ENCODE peak calls at places on chromosomes 13 and 19, in six cellular contexts. N is cardiac muscle cell, A is astrocyte of the spinal cord, W is cardiac fibroblast, Q is heart right ventricle, R is lower lobe of right lung. V is an unnamed sample.

GRCh38 chr13:41025518-41025917 is 6.4 kb upstream of the ELF1 start:
- DNase-seq in W (no peak), A (no peak), Q (no peak), R (no peak), N (no peak), V (no peak)

GRCh38 chr19:55206664-55207500 is 2.4 kb downstream of the PTPRH start:
- DNase-seq in N (peak), R (peak), A (peak), Q (peak), W (peak), V (peak)

GRCh38 chr19:887072-887471 is 5.9 kb downstream of the MED16 start:
- DNase-seq in N (peak), Q (no peak), R (no peak), W (peak), A (peak), V (no peak)

GRCh38 chr13:65314008-65314407 is 1916.1 kb downstream of the PCDH9 start:
- DNase-seq in N (no peak), A (no peak), Q (no peak), R (no peak), W (no peak), V (no peak)

GRCh38 chr19:19860756-19861390 is 4.8 kb upstream of the ZNF253 start:
- DNase-seq in R (no peak), Q (peak), N (peak), W (no peak), A (no peak), V (peak)

GRCh38 chr13:105144936-105145335 is 1390.5 kb downstream of the EFNB2 start:
- DNase-seq in Q (no peak), W (no peak), A (no peak), R (no peak), N (no peak), V (no peak)

GRCh38 chr13:95601216-95601615 is 43.3 kb downstream of the DZIP1 start:
- DNase-seq in N (no peak), W (no peak), Q (no peak), R (no peak), A (no peak), V (no peak)

GRCh38 chr19:11463391-11463790 is 17.5 kb downstream of the ELAVL3 start:
- DNase-seq in A (no peak), R (no peak), W (no peak), Q (no peak), N (no peak), V (no peak)

GRCh38 chr19:45952691-45953505 is 20.8 kb downstream of the NOVA2 start:
- DNase-seq in A (peak), N (peak), R (no peak), Q (peak), W (peak), V (peak)

GRCh38 chr13:23621316-23621645 is 51.1 kb downstream of the TNFRSF19 start:
- DNase-seq in A (peak), N (no peak), R (no peak), Q (no peak), W (peak), V (peak)

GRCh38 chr19:10565028-10565566 is 713 bp downstream of the KRI1 start:
- DNase-seq in A (peak), N (peak), W (peak), Q (peak), R (peak), V (peak)

GRCh38 chr13:89375839-89376238 is 1704.7 kb downstream of the SLITRK5 start:
- DNase-seq in A (peak), Q (peak), N (no peak), R (no peak), W (peak), V (peak)

GRCh38 chr13:30453727-30454126 is 12.0 kb downstream of the HMGB1 start:
- DNase-seq in Q (no peak), R (no peak), W (no peak), N (no peak), A (no peak), V (peak)

GRCh38 chr19:2255982-2256685 is at the start of gene JSRP1:
- DNase-seq in N (no peak), A (no peak), R (no peak), W (no peak), Q (no peak), V (no peak)

GRCh38 chr19:2259331-2259730 is 3.1 kb upstream of the JSRP1 start:
- DNase-seq in W (no peak), Q (no peak), N (no peak), R (no peak), A (no peak), V (peak)

GRCh38 chr19:2255112-2255845 is 938 bp downstream of the JSRP1 start:
- DNase-seq in A (no peak), Q (no peak), W (no peak), N (no peak), R (no peak), V (no peak)

GRCh38 chr19:2261438-2262172 is 5.4 kb upstream of the JSRP1 start:
- DNase-seq in N (peak), Q (no peak), R (no peak), W (peak), A (no peak), V (peak)

GRCh38 chr19:2260341-2260751 is 4.1 kb upstream of the JSRP1 start:
- DNase-seq in Q (no peak), N (no peak), W (no peak), R (no peak), A (no peak), V (peak)
- H3K4me3 ChIP-seq in Q (no peak), N (no peak), W (no peak), R (no peak), A (no peak), V (no peak)

GRCh38 chr13:97577026-97577425 is 143.1 kb downstream of the RAP2A start:
- DNase-seq in R (no peak), A (no peak), W (no peak), N (no peak), Q (no peak), V (no peak)

GRCh38 chr13:97573011-97573410 is 139.0 kb downstream of the RAP2A start:
- DNase-seq in A (no peak), W (peak), Q (no peak), N (no peak), R (no peak), V (no peak)

GRCh38 chr13:97574926-97575325 is 141.0 kb downstream of the RAP2A start:
- DNase-seq in R (no peak), A (peak), W (peak), Q (peak), N (peak), V (peak)
- TF ChIP-seq CTCF in R (peak), A (peak), W (peak), Q (peak), N (peak), V (peak)

GRCh38 chr19:40751065-40751923 is at the start of gene SNRPA:
- DNase-seq in W (peak), A (peak), R (peak), N (peak), Q (peak), V (peak)

GRCh38 chr19:40756502-40757110 is 5.6 kb downstream of the SNRPA start:
- DNase-seq in A (no peak), W (no peak), N (no peak), R (no peak), Q (no peak), V (peak)

GRCh38 chr19:40758491-40758890 is 7.5 kb downstream of the SNRPA start:
- DNase-seq in A (no peak), R (no peak), N (no peak), W (no peak), Q (no peak), V (no peak)

GRCh38 chr19:40754611-40755247 is 3.7 kb downstream of the SNRPA start:
- DNase-seq in R (no peak), Q (no peak), W (no peak), N (no peak), A (no peak), V (peak)

DNA sequence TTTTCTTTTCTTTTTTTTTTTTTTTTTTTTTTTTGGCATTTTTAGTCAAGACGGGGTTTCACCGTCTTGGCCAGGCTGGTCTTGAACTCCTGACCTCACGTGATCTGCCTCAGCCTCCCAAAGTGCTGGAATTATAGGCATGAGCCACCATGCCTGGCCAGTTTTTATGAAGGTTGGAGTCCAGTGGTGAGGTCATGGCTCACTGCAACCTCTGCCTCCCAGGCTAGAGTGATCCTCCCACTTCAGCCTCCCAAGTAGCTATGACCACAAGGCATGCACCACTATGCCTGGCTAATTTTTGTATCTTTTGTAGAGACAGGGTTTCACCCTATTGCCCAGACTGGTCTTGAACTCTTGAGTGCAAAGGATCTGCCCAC is 4.2 kb downstream of the SNRPA start:
- DNase-seq in N (no peak), A (no peak), Q (no peak), W (no peak), R (no peak), V (no peak)
- H3K4me3 ChIP-seq in N (no peak), A (no peak), Q (peak), W (no peak), R (peak), V (no peak)

GRCh38 chr19:23287620-23288019 is 37.4 kb upstream of the ZNF724 start:
- DNase-seq in R (no peak), Q (no peak), W (no peak), N (no peak), A (no peak), V (no peak)

GRCh38 chr19:23286477-23286876 is 36.3 kb upstream of the ZNF724 start:
- DNase-seq in R (no peak), A (no peak), W (no peak), N (no peak), Q (no peak), V (no peak)

GRCh38 chr19:23285948-23286347 is 35.8 kb upstream of the ZNF724 start:
- DNase-seq in N (no peak), Q (no peak), A (no peak), R (no peak), W (no peak), V (no peak)

GRCh38 chr19:23281663-23282276 is 31.6 kb upstream of the ZNF724 start:
- DNase-seq in Q (no peak), W (no peak), A (no peak), N (no peak), R (no peak), V (no peak)

GRCh38 chr19:23283925-23284324 is 33.7 kb upstream of the ZNF724 start:
- DNase-seq in W (peak), Q (peak), A (no peak), N (peak), R (peak), V (peak)
- TF ChIP-seq CTCF in W (peak), Q (no peak), A (peak), N (peak), R (peak), V (peak)

GRCh38 chr13:99315186-99315585 is 8.0 kb upstream of the GPR183 start:
- DNase-seq in N (no peak), Q (no peak), R (no peak), W (no peak), A (no peak), V (no peak)

GRCh38 chr13:99312493-99312883 is 5.3 kb upstream of the GPR183 start:
- DNase-seq in R (peak), N (no peak), A (peak), Q (peak), W (peak), V (peak)

GRCh38 chr13:99314640-99315176 is 7.5 kb upstream of the GPR183 start:
- DNase-seq in A (peak), W (peak), Q (no peak), N (no peak), R (no peak), V (no peak)

GRCh38 chr13:99313473-99313872 is 6.3 kb upstream of the GPR183 start:
- DNase-seq in A (no peak), N (no peak), Q (no peak), R (no peak), W (peak), V (no peak)

GRCh38 chr13:99313941-99314340 is 6.7 kb upstream of the GPR183 start:
- DNase-seq in Q (no peak), A (no peak), W (no peak), R (no peak), N (no peak), V (no peak)
- H3K4me3 ChIP-seq in Q (peak), A (no peak), W (no peak), R (no peak), N (no peak), V (no peak)

DNA sequence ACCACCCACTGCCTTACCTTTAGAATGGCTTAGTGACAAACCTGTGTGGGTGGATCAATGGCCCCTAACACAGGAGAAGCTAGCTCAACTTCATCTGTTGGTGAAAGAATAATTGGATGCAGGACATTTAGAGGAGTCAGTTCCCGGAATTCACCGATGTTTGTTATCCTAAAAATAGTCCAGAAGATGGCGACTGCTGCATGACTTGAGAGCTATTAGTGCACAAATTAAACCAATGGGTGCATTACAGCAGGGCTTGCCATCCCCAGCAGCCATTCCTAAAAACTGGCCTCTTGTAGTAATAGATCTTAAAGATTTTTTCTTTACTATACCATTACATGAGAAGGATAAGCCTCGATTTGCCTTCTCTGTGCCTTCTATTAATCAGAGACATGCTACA is 46.8 kb upstream of the ZNF726 start:
- DNase-seq in N (no peak), W (no peak), A (no peak), R (no peak), Q (no peak), V (no peak)
- TF ChIP-seq CTCF in N (no peak), W (no peak), A (no peak), R (no peak), Q (no peak), V (no peak)

V was measured in epithelial cell of esophagus.